ENCODE peak calls at places on chromosomes 3 and 15, in seven cellular contexts. C is kidney; Y is adrenal gland; X is esophagus squamous epithelium; E is fibroblast of lung; P is CD8-positive, alpha-beta T cell; H is cardiac muscle cell. T is an unnamed sample.

GRCh38 chr3:134093906-134094305 is 64.2 kb upstream of the SLCO2A1 start:
- DNase-seq in C (no peak), Y (no peak), X (no peak), E (peak; percentile 70), P (no peak), H (no peak), T (no peak)

GRCh38 chr15:71505962-71506361 is 304.4 kb upstream of the NR2E3 start:
- DNase-seq in C (no peak), Y (no peak), X (no peak), E (no peak), P (no peak), H (no peak), T (no peak)

GRCh38 chr15:90539789-90540188 is 10.1 kb downstream of the CRTC3 start:
- DNase-seq in C (no peak), Y (no peak), X (no peak), E (no peak), P (no peak), H (no peak), T (no peak)

GRCh38 chr3:2156244-2156847 is 57.7 kb downstream of the CNTN4 start:
- DNase-seq in C (peak; percentile 53), Y (peak; percentile 8), X (no peak), E (no peak), P (no peak), H (peak; percentile 67), T (no peak)

GRCh38 chr15:33013827-33014445 is 180.6 kb downstream of the FMN1 start:
- DNase-seq in C (no peak), Y (no peak), X (no peak), E (peak; percentile 89), P (no peak), H (no peak), T (no peak)

GRCh38 chr15:96888764-96889163 is 558.3 kb downstream of the NR2F2 start:
- DNase-seq in C (no peak), Y (no peak), X (no peak), E (no peak), P (no peak), H (no peak), T (no peak)

GRCh38 chr15:60392986-60393811 is 4.6 kb downstream of the ANXA2 start:
- DNase-seq in C (peak; percentile 87), Y (peak; percentile 93), X (peak; percentile 8), E (peak; percentile 99), P (no peak), H (no peak), T (no peak)

GRCh38 chr3:133487204-133487603 is 86.3 kb upstream of the CDV3 start:
- DNase-seq in C (no peak), Y (no peak), X (no peak), E (no peak), P (no peak), H (no peak), T (no peak)

GRCh38 chr3:7166460-7166859 is 305.5 kb downstream of the GRM7 start:
- DNase-seq in C (no peak), Y (no peak), X (no peak), E (no peak), P (no peak), H (no peak), T (no peak)

GRCh38 chr15:49832421-49832980 is 211.7 kb downstream of the DTWD1 start:
- DNase-seq in C (peak; percentile 15), Y (peak; percentile 37), X (no peak), E (peak; percentile 25), P (no peak), H (peak; percentile 41), T (no peak)

GRCh38 chr15:28896944-28897343 is 11.2 kb downstream of the APBA2 start:
- DNase-seq in C (no peak), Y (peak; percentile 21), X (no peak), E (peak; percentile 96), P (no peak), H (no peak), T (peak; percentile 67)

GRCh38 chr15:52139599-52140462 is 27.3 kb upstream of the BCL2L10 start:
- DNase-seq in C (peak; percentile 82), Y (peak; percentile 84), X (no peak), E (peak; percentile 55), P (peak; percentile 25), H (peak; percentile 72), T (no peak)

GRCh38 chr15:78216276-78217229 is 17.8 kb downstream of the ACSBG1 start:
- DNase-seq in C (peak; percentile 57), Y (peak; percentile 97), X (no peak), E (peak; percentile 18), P (no peak), H (no peak), T (no peak)

GRCh38 chr3:73813291-73813977 is 188.7 kb upstream of the PDZRN3 start:
- DNase-seq in C (no peak), Y (no peak), X (no peak), E (no peak), P (no peak), H (no peak), T (no peak)

GRCh38 chr3:82157952-82158351 is 396.5 kb upstream of the GBE1 start:
- DNase-seq in C (no peak), Y (peak; percentile 45), X (no peak), E (peak; percentile 77), P (no peak), H (no peak), T (peak; percentile 1)

GRCh38 chr3:150367771-150368170 is 40.3 kb upstream of the TSC22D2 start:
- DNase-seq in C (no peak), Y (peak; percentile 47), X (no peak), E (peak; percentile 21), P (no peak), H (no peak), T (no peak)

GRCh38 chr15:69976366-69976994 is 121.2 kb downstream of the TLE3 start:
- DNase-seq in C (no peak), Y (peak; percentile 29), X (no peak), E (peak; percentile 34), P (peak; percentile 8), H (peak; percentile 90), T (no peak)

GRCh38 chr3:17747184-17747889 is 4.9 kb upstream of the TBC1D5 start:
- DNase-seq in C (no peak), Y (no peak), X (no peak), E (peak; percentile 19), P (no peak), H (no peak), T (no peak)

GRCh38 chr3:195237981-195238625 is 32.9 kb downstream of the XXYLT1 start:
- DNase-seq in C (no peak), Y (no peak), X (no peak), E (no peak), P (no peak), H (no peak), T (no peak)

GRCh38 chr3:74075213-74075612 is 450.5 kb upstream of the PDZRN3 start:
- DNase-seq in C (no peak), Y (no peak), X (no peak), E (no peak), P (no peak), H (no peak), T (no peak)

GRCh38 chr3:196868297-196868661 is 559 bp downstream of the SENP5 start:
- DNase-seq in C (no peak), Y (peak; percentile 38), X (no peak), E (peak; percentile 32), P (no peak), H (peak; percentile 54), T (no peak)

GRCh38 chr15:27028836-27029482 is 58.0 kb downstream of the GABRG3 start:
- DNase-seq in C (no peak), Y (no peak), X (no peak), E (peak; percentile 27), P (no peak), H (no peak), T (no peak)

GRCh38 chr15:39888809-39889208 is 31.3 kb downstream of the GPR176 start:
- DNase-seq in C (no peak), Y (no peak), X (no peak), E (no peak), P (no peak), H (no peak), T (no peak)

GRCh38 chr3:189937302-189938255 is 183.1 kb downstream of the P3H2 start:
- DNase-seq in C (peak; percentile 78), Y (no peak), X (no peak), E (peak; percentile 100), P (no peak), H (no peak), T (peak; percentile 57)

GRCh38 chr3:159765860-159766294 is 222.8 kb upstream of the IL12A start:
- DNase-seq in C (no peak), Y (no peak), X (no peak), E (no peak), P (no peak), H (peak; percentile 65), T (no peak)

GRCh38 chr3:150495563-150496168 is 50.6 kb downstream of the SERP1 start:
- DNase-seq in C (no peak), Y (peak; percentile 16), X (no peak), E (peak; percentile 43), P (no peak), H (peak; percentile 54), T (peak; percentile 16)

GRCh38 chr15:90889736-90890456 is 5.6 kb downstream of the FES start:
- DNase-seq in C (peak; percentile 68), Y (no peak), X (no peak), E (no peak), P (no peak), H (no peak), T (no peak)

GRCh38 chr15:70284438-70285214 is 186.9 kb upstream of the TLE3 start:
- DNase-seq in C (no peak), Y (peak; percentile 75), X (no peak), E (no peak), P (no peak), H (no peak), T (no peak)

GRCh38 chr15:93523490-93523889 is 434.5 kb upstream of the RGMA start:
- DNase-seq in C (no peak), Y (no peak), X (no peak), E (peak; percentile 87), P (no peak), H (no peak), T (no peak)

DNA sequence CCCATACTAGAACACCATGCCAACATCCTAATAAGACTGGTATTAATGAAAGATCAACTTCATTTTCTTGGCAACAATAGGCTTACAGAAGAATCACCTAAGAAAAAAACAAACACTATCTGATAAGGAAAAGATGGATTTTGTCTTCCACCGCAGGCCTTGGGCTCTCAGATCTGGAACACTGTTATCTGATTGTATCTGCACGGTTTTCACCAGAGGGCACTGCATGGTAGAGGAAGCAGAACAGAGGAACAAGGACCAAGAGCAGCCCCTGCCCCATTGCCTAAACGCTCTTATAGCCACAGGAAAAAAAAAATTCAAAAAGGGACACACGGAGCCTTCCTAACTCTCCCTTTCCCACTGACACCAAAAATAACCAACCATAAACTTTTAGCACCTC is 23.4 kb downstream of the IL17RD start:
- DNase-seq in C (no peak), Y (peak; percentile 26), X (no peak), E (no peak), P (no peak), H (peak; percentile 26), T (no peak)
- TF ChIP-seq CTCF in C (no peak), Y (no peak), X (no peak), E (no peak), P (no peak), H (no peak), T (no peak)

GRCh38 chr3:9402410-9403228 is 5.2 kb downstream of the SETD5 start:
- DNase-seq in C (peak; percentile 35), Y (peak; percentile 40), X (no peak), E (peak; percentile 46), P (no peak), H (peak; percentile 81), T (no peak)
- H3K4me3 ChIP-seq in C (peak overlapping the region; percentile 3), Y (no peak overlapping the region), X (peak overlapping the region; percentile 28), E (peak overlapping the region; percentile 21), P (no peak overlapping the region), H (peak overlapping the region; percentile 12), T (peak overlapping the region; percentile 31)

GRCh38 chr3:72190050-72190449 is 405.1 kb upstream of the PROK2 start:
- DNase-seq in C (no peak), Y (no peak), X (no peak), E (no peak), P (no peak), H (no peak), T (no peak)
- H3K27ac ChIP-seq in C (no peak overlapping the region), Y (no peak overlapping the region), X (no peak overlapping the region), E (no peak overlapping the region), P (no peak overlapping the region), H (no peak overlapping the region), T (no peak overlapping the region)

GRCh38 chr3:186536883-186537553 is 7.2 kb downstream of the CRYGS start:
- DNase-seq in C (no peak), Y (no peak), X (no peak), E (peak; percentile 55), P (no peak), H (no peak), T (no peak)
- TF ChIP-seq CTCF in C (no peak), Y (no peak), X (no peak), E (no peak), P (no peak), H (no peak), T (no peak)

T was measured in AG04450.